ENCODE peak calls at places on chromosomes 3 and 15, in seven cellular contexts. One of them, this sample, is unnamed.
A peak's percentile ranks its signal among the peaks of the same experiment; 100 is the strongest.

GRCh38 chr15:101250331-101250730 is 1.5 kb downstream of the CHSY1 start:
- DNase-seq in iPS DF 6.9: no peak
- DNase-seq in mammary epithelial cell: peak; percentile 70
- DNase-seq in CD8-positive, alpha-beta T cell: no peak
- DNase-seq in testis: no peak
- DNase-seq in ovary: no peak
- DNase-seq in HL-60: no peak
- DNase-seq in this sample: no peak

GRCh38 chr3:127551178-127551577 is 39.4 kb downstream of the TPRA1 start:
- DNase-seq in CD8-positive, alpha-beta T cell: no peak
- DNase-seq in ovary: no peak
- DNase-seq in iPS DF 6.9: no peak
- DNase-seq in HL-60: no peak
- DNase-seq in testis: no peak
- DNase-seq in mammary epithelial cell: no peak
- DNase-seq in this sample: no peak

GRCh38 chr15:70469651-70470555 is 293.5 kb downstream of the UACA start:
- DNase-seq in iPS DF 6.9: no peak
- DNase-seq in testis: no peak
- DNase-seq in mammary epithelial cell: no peak
- DNase-seq in ovary: no peak
- DNase-seq in CD8-positive, alpha-beta T cell: no peak
- DNase-seq in HL-60: no peak
- DNase-seq in this sample: no peak

GRCh38 chr3:157132341-157132740 is 27.6 kb downstream of the CCNL1 start:
- DNase-seq in mammary epithelial cell: no peak
- DNase-seq in ovary: no peak
- DNase-seq in HL-60: no peak
- DNase-seq in CD8-positive, alpha-beta T cell: no peak
- DNase-seq in testis: no peak
- DNase-seq in iPS DF 6.9: no peak
- DNase-seq in this sample: no peak

GRCh38 chr3:194738254-194739093 is 52.8 kb downstream of the FAM43A start:
- DNase-seq in HL-60: no peak
- DNase-seq in testis: no peak
- DNase-seq in iPS DF 6.9: no peak
- DNase-seq in ovary: no peak
- DNase-seq in CD8-positive, alpha-beta T cell: no peak
- DNase-seq in mammary epithelial cell: peak; percentile 53
- DNase-seq in this sample: peak; percentile 84

GRCh38 chr15:75202251-75203016 is 752 bp downstream of the C15orf39 start:
- DNase-seq in CD8-positive, alpha-beta T cell: peak; percentile 86
- DNase-seq in iPS DF 6.9: no peak
- DNase-seq in mammary epithelial cell: peak; percentile 68
- DNase-seq in testis: peak; percentile 80
- DNase-seq in ovary: peak; percentile 76
- DNase-seq in HL-60: peak; percentile 80
- DNase-seq in this sample: peak; percentile 91

GRCh38 chr15:85100186-85100937 is 118.7 kb downstream of the PDE8A start:
- DNase-seq in testis: no peak
- DNase-seq in HL-60: peak; percentile 63
- DNase-seq in ovary: no peak
- DNase-seq in CD8-positive, alpha-beta T cell: no peak
- DNase-seq in iPS DF 6.9: no peak
- DNase-seq in mammary epithelial cell: no peak
- DNase-seq in this sample: no peak

GRCh38 chr3:197558000-197558399 is 2.2 kb upstream of the BDH1 start:
- DNase-seq in ovary: no peak
- DNase-seq in testis: no peak
- DNase-seq in HL-60: no peak
- DNase-seq in mammary epithelial cell: no peak
- DNase-seq in iPS DF 6.9: no peak
- DNase-seq in CD8-positive, alpha-beta T cell: no peak
- DNase-seq in this sample: no peak

GRCh38 chr3:112132975-112133448 is at the start of gene GCSAM:
- DNase-seq in iPS DF 6.9: no peak
- DNase-seq in testis: peak; percentile 30
- DNase-seq in CD8-positive, alpha-beta T cell: peak; percentile 60
- DNase-seq in ovary: no peak
- DNase-seq in mammary epithelial cell: peak; percentile 81
- DNase-seq in HL-60: peak; percentile 90
- DNase-seq in this sample: peak; percentile 39

GRCh38 chr15:88621789-88622604 is 857 bp downstream of the AEN start:
- DNase-seq in testis: no peak
- DNase-seq in HL-60: peak; percentile 49
- DNase-seq in ovary: no peak
- DNase-seq in iPS DF 6.9: no peak
- DNase-seq in mammary epithelial cell: peak; percentile 61
- DNase-seq in CD8-positive, alpha-beta T cell: peak; percentile 64
- DNase-seq in this sample: no peak

GRCh38 chr3:48018841-48019240 is 2.6 kb upstream of the MAP4 start:
- DNase-seq in CD8-positive, alpha-beta T cell: no peak
- DNase-seq in mammary epithelial cell: peak; percentile 85
- DNase-seq in iPS DF 6.9: no peak
- DNase-seq in ovary: no peak
- DNase-seq in testis: no peak
- DNase-seq in HL-60: no peak
- DNase-seq in this sample: no peak

GRCh38 chr3:101879102-101879501 is 29.8 kb downstream of the NFKBIZ start:
- DNase-seq in mammary epithelial cell: no peak
- DNase-seq in CD8-positive, alpha-beta T cell: no peak
- DNase-seq in ovary: no peak
- DNase-seq in iPS DF 6.9: no peak
- DNase-seq in testis: no peak
- DNase-seq in HL-60: no peak
- DNase-seq in this sample: no peak

GRCh38 chr3:37072892-37073291 is 79.6 kb downstream of the MLH1 start:
- DNase-seq in iPS DF 6.9: no peak
- DNase-seq in ovary: no peak
- DNase-seq in mammary epithelial cell: peak; percentile 43
- DNase-seq in CD8-positive, alpha-beta T cell: no peak
- DNase-seq in testis: no peak
- DNase-seq in HL-60: peak; percentile 39
- DNase-seq in this sample: no peak

GRCh38 chr3:170330366-170330765 is 27.1 kb upstream of the SKIL start:
- DNase-seq in testis: no peak
- DNase-seq in ovary: no peak
- DNase-seq in CD8-positive, alpha-beta T cell: no peak
- DNase-seq in mammary epithelial cell: peak; percentile 45
- DNase-seq in iPS DF 6.9: no peak
- DNase-seq in HL-60: no peak
- DNase-seq in this sample: no peak

GRCh38 chr3:153285194-153285641 is 123.2 kb downstream of the RAP2B start:
- DNase-seq in iPS DF 6.9: no peak
- DNase-seq in CD8-positive, alpha-beta T cell: no peak
- DNase-seq in testis: no peak
- DNase-seq in HL-60: no peak
- DNase-seq in mammary epithelial cell: peak; percentile 30
- DNase-seq in ovary: no peak
- DNase-seq in this sample: no peak

GRCh38 chr3:177050466-177051237 is 146.6 kb downstream of the TBL1XR1 start:
- DNase-seq in CD8-positive, alpha-beta T cell: no peak
- DNase-seq in testis: no peak
- DNase-seq in ovary: no peak
- DNase-seq in mammary epithelial cell: peak; percentile 24
- DNase-seq in iPS DF 6.9: no peak
- DNase-seq in HL-60: peak; percentile 7
- DNase-seq in this sample: no peak

GRCh38 chr3:161163297-161163696 is 57.8 kb upstream of the NMD3 start:
- DNase-seq in CD8-positive, alpha-beta T cell: no peak
- DNase-seq in ovary: no peak
- DNase-seq in iPS DF 6.9: no peak
- DNase-seq in HL-60: peak; percentile 42
- DNase-seq in testis: no peak
- DNase-seq in mammary epithelial cell: peak; percentile 94
- DNase-seq in this sample: no peak

GRCh38 chr15:48717458-48717857 is 71.9 kb upstream of the FBN1 start:
- DNase-seq in testis: no peak
- DNase-seq in CD8-positive, alpha-beta T cell: no peak
- DNase-seq in iPS DF 6.9: no peak
- DNase-seq in mammary epithelial cell: no peak
- DNase-seq in HL-60: no peak
- DNase-seq in ovary: no peak
- DNase-seq in this sample: no peak

GRCh38 chr3:159077860-159078259 is 276.0 kb downstream of the MFSD1 start:
- DNase-seq in iPS DF 6.9: no peak
- DNase-seq in CD8-positive, alpha-beta T cell: no peak
- DNase-seq in testis: no peak
- DNase-seq in mammary epithelial cell: peak; percentile 81
- DNase-seq in ovary: no peak
- DNase-seq in HL-60: no peak
- DNase-seq in this sample: no peak

GRCh38 chr15:76199106-76200082 is 111.9 kb downstream of the ETFA start:
- DNase-seq in HL-60: no peak
- DNase-seq in iPS DF 6.9: no peak
- DNase-seq in mammary epithelial cell: peak; percentile 27
- DNase-seq in ovary: no peak
- DNase-seq in CD8-positive, alpha-beta T cell: no peak
- DNase-seq in testis: no peak
- DNase-seq in this sample: peak; percentile 76

GRCh38 chr3:80767599-80767998 is 993.8 kb downstream of the GBE1 start:
- DNase-seq in ovary: no peak
- DNase-seq in CD8-positive, alpha-beta T cell: no peak
- DNase-seq in testis: no peak
- DNase-seq in mammary epithelial cell: no peak
- DNase-seq in iPS DF 6.9: no peak
- DNase-seq in HL-60: no peak
- DNase-seq in this sample: no peak

GRCh38 chr3:117754841-117755240 is 1045.3 kb downstream of the TUSC7 start:
- DNase-seq in ovary: no peak
- DNase-seq in testis: no peak
- DNase-seq in iPS DF 6.9: no peak
- DNase-seq in CD8-positive, alpha-beta T cell: no peak
- DNase-seq in mammary epithelial cell: no peak
- DNase-seq in HL-60: no peak
- DNase-seq in this sample: no peak

GRCh38 chr3:117756580-117756979 is 1047.0 kb downstream of the TUSC7 start:
- DNase-seq in HL-60: no peak
- DNase-seq in CD8-positive, alpha-beta T cell: no peak
- DNase-seq in testis: no peak
- DNase-seq in iPS DF 6.9: no peak
- DNase-seq in mammary epithelial cell: no peak
- DNase-seq in ovary: no peak
- DNase-seq in this sample: no peak

GRCh38 chr3:117752984-117753717 is 1043.6 kb downstream of the TUSC7 start:
- DNase-seq in iPS DF 6.9: no peak
- DNase-seq in mammary epithelial cell: no peak
- DNase-seq in testis: no peak
- DNase-seq in HL-60: no peak
- DNase-seq in CD8-positive, alpha-beta T cell: no peak
- DNase-seq in ovary: no peak
- DNase-seq in this sample: no peak

GRCh38 chr3:117751691-117752090 is 1042.1 kb downstream of the TUSC7 start:
- DNase-seq in ovary: no peak
- DNase-seq in testis: no peak
- DNase-seq in mammary epithelial cell: no peak
- DNase-seq in iPS DF 6.9: no peak
- DNase-seq in CD8-positive, alpha-beta T cell: no peak
- DNase-seq in HL-60: no peak
- DNase-seq in this sample: no peak

GRCh38 chr3:117754058-117754457 is 1044.5 kb downstream of the TUSC7 start:
- DNase-seq in iPS DF 6.9: no peak
- DNase-seq in testis: no peak
- DNase-seq in ovary: no peak
- DNase-seq in CD8-positive, alpha-beta T cell: no peak
- DNase-seq in mammary epithelial cell: no peak
- DNase-seq in HL-60: no peak
- DNase-seq in this sample: no peak
- H3K27ac ChIP-seq in iPS DF 6.9: no peak overlapping the region
- H3K27ac ChIP-seq in testis: no peak overlapping the region
- H3K27ac ChIP-seq in ovary: no peak overlapping the region
- H3K27ac ChIP-seq in CD8-positive, alpha-beta T cell: no peak overlapping the region
- H3K27ac ChIP-seq in mammary epithelial cell: no peak overlapping the region
- H3K27ac ChIP-seq in HL-60: no peak overlapping the region
- H3K27ac ChIP-seq in this sample: no peak overlapping the region

GRCh38 chr3:140753865-140754754 is 76.2 kb downstream of the TRIM42 start:
- DNase-seq in HL-60: no peak
- DNase-seq in iPS DF 6.9: no peak
- DNase-seq in ovary: no peak
- DNase-seq in mammary epithelial cell: peak; percentile 85
- DNase-seq in CD8-positive, alpha-beta T cell: no peak
- DNase-seq in testis: no peak
- DNase-seq in this sample: no peak
- H3K4me3 ChIP-seq in HL-60: no peak overlapping the region
- H3K4me3 ChIP-seq in iPS DF 6.9: no peak overlapping the region
- H3K4me3 ChIP-seq in ovary: no peak overlapping the region
- H3K4me3 ChIP-seq in mammary epithelial cell: no peak overlapping the region
- H3K4me3 ChIP-seq in CD8-positive, alpha-beta T cell: no peak overlapping the region
- H3K4me3 ChIP-seq in testis: no peak overlapping the region
- H3K4me3 ChIP-seq in this sample: no peak overlapping the region

GRCh38 chr3:14811733-14812132 is 7.0 kb upstream of the FGD5 start:
- DNase-seq in CD8-positive, alpha-beta T cell: no peak
- DNase-seq in iPS DF 6.9: no peak
- DNase-seq in HL-60: no peak
- DNase-seq in testis: no peak
- DNase-seq in ovary: no peak
- DNase-seq in mammary epithelial cell: no peak
- DNase-seq in this sample: peak; percentile 76
- H3K27ac ChIP-seq in CD8-positive, alpha-beta T cell: no peak overlapping the region
- H3K27ac ChIP-seq in iPS DF 6.9: no peak overlapping the region
- H3K27ac ChIP-seq in HL-60: no peak overlapping the region
- H3K27ac ChIP-seq in testis: no peak overlapping the region
- H3K27ac ChIP-seq in ovary: peak overlapping the region; percentile 70
- H3K27ac ChIP-seq in mammary epithelial cell: no peak overlapping the region
- H3K27ac ChIP-seq in this sample: peak overlapping the region; percentile 81

DNA sequence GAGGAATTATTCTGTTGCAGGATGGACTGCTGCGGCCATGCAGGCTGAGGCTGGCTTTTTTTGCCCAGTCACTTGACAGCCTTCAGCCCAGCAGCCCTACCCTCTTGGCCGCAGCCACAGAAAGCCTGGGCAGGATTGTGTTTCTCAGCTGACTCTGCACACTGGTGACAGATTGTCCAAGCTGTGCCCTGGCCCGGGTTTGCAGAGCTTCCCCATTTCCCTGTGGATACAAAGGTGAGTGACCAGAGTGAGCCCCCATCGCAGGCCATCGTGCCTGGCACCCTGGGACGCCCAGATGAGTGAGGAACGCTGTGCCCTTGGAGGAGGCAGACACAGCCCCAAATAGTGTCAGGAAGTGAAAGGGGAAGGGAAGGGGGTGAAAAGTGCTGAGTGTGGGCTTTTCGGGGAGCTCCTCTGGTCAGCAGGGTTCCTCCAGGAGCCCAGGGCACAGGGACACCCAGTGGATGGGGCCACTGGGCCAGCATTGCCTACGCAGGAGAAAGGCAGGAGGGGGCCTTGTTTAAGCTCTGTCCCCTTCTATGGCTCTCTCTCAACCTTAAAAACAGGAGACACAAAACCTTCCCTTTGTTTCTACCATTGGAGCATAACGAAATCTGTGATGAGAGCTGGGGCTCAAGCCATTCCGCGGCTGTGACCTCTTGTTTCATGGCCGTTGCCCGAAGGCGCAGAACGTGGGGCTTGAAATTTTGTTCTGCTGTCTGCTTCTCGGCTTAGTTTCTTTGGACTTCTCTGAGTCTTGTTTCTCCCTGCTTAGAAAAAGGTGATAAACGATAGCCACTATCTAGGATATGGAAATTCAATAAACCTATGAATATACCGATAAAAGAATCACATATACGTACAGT is 91.5 kb upstream of the MEF2A start:
- DNase-seq in ovary: no peak
- DNase-seq in testis: peak; percentile 62
- DNase-seq in mammary epithelial cell: no peak
- DNase-seq in iPS DF 6.9: no peak
- DNase-seq in CD8-positive, alpha-beta T cell: no peak
- DNase-seq in HL-60: no peak
- DNase-seq in this sample: peak; percentile 85
- H3K4me3 ChIP-seq in ovary: no peak overlapping the region
- H3K4me3 ChIP-seq in testis: no peak overlapping the region
- H3K4me3 ChIP-seq in mammary epithelial cell: no peak overlapping the region
- H3K4me3 ChIP-seq in iPS DF 6.9: no peak overlapping the region
- H3K4me3 ChIP-seq in CD8-positive, alpha-beta T cell: no peak overlapping the region
- H3K4me3 ChIP-seq in HL-60: no peak overlapping the region
- H3K4me3 ChIP-seq in this sample: no peak overlapping the region

This sample was measured in right cardiac atrium.